ENCODE peak calls at places on chromosome 11, in five cellular contexts. One of them, this sample, is unnamed.

GRCh38 chr11:20023082-20023426 is 137.2 kb downstream of the DBX1 start:
- DNase-seq in neural crest cell: no peak
- DNase-seq in activated T-helper 9 cell treated with anti-CD3 and anti-CD28 coated beads, Interleukin-2, amount 50 U/mL, for 16 hours: no peak
- DNase-seq in stromal cell of bone marrow: no peak
- DNase-seq in fibroblast of lung: no peak
- DNase-seq in this sample: no peak

GRCh38 chr11:101444164-101444563 is 139.6 kb downstream of the TRPC6 start:
- DNase-seq in neural crest cell: no peak
- DNase-seq in activated T-helper 9 cell treated with anti-CD3 and anti-CD28 coated beads, Interleukin-2, amount 50 U/mL, for 16 hours: no peak
- DNase-seq in stromal cell of bone marrow: no peak
- DNase-seq in fibroblast of lung: peak
- DNase-seq in this sample: no peak

GRCh38 chr11:71194702-71195101 is 57.7 kb downstream of the SHANK2 start:
- DNase-seq in neural crest cell: no peak
- DNase-seq in activated T-helper 9 cell treated with anti-CD3 and anti-CD28 coated beads, Interleukin-2, amount 50 U/mL, for 16 hours: no peak
- DNase-seq in stromal cell of bone marrow: no peak
- DNase-seq in fibroblast of lung: no peak
- DNase-seq in this sample: no peak

GRCh38 chr11:69300124-69301032 is 6.4 kb downstream of the MYEOV start:
- DNase-seq in neural crest cell: no peak
- DNase-seq in activated T-helper 9 cell treated with anti-CD3 and anti-CD28 coated beads, Interleukin-2, amount 50 U/mL, for 16 hours: no peak
- DNase-seq in stromal cell of bone marrow: peak
- DNase-seq in fibroblast of lung: no peak
- DNase-seq in this sample: no peak

GRCh38 chr11:16804104-16804947 is 65.9 kb downstream of the C11orf58 start:
- DNase-seq in neural crest cell: no peak
- DNase-seq in activated T-helper 9 cell treated with anti-CD3 and anti-CD28 coated beads, Interleukin-2, amount 50 U/mL, for 16 hours: no peak
- DNase-seq in stromal cell of bone marrow: no peak
- DNase-seq in fibroblast of lung: peak
- DNase-seq in this sample: no peak

GRCh38 chr11:128153697-128154048 is 433.7 kb downstream of the ETS1 start:
- DNase-seq in neural crest cell: no peak
- DNase-seq in activated T-helper 9 cell treated with anti-CD3 and anti-CD28 coated beads, Interleukin-2, amount 50 U/mL, for 16 hours: no peak
- DNase-seq in stromal cell of bone marrow: no peak
- DNase-seq in fibroblast of lung: no peak
- DNase-seq in this sample: no peak

GRCh38 chr11:117281159-117281558 is 10.0 kb upstream of the BACE1-AS start:
- DNase-seq in neural crest cell: no peak
- DNase-seq in activated T-helper 9 cell treated with anti-CD3 and anti-CD28 coated beads, Interleukin-2, amount 50 U/mL, for 16 hours: no peak
- DNase-seq in stromal cell of bone marrow: peak
- DNase-seq in fibroblast of lung: peak
- DNase-seq in this sample: no peak

GRCh38 chr11:71384561-71384960 is 63.6 kb downstream of the DHCR7 start:
- DNase-seq in neural crest cell: no peak
- DNase-seq in activated T-helper 9 cell treated with anti-CD3 and anti-CD28 coated beads, Interleukin-2, amount 50 U/mL, for 16 hours: no peak
- DNase-seq in stromal cell of bone marrow: no peak
- DNase-seq in fibroblast of lung: no peak
- DNase-seq in this sample: no peak

GRCh38 chr11:77019976-77020591 is 14.1 kb upstream of the B3GNT6 start:
- DNase-seq in neural crest cell: no peak
- DNase-seq in activated T-helper 9 cell treated with anti-CD3 and anti-CD28 coated beads, Interleukin-2, amount 50 U/mL, for 16 hours: no peak
- DNase-seq in stromal cell of bone marrow: no peak
- DNase-seq in fibroblast of lung: peak
- DNase-seq in this sample: no peak

GRCh38 chr11:68128682-68129327 is 7.6 kb upstream of the CHKA start:
- DNase-seq in neural crest cell: no peak
- DNase-seq in activated T-helper 9 cell treated with anti-CD3 and anti-CD28 coated beads, Interleukin-2, amount 50 U/mL, for 16 hours: no peak
- DNase-seq in stromal cell of bone marrow: no peak
- DNase-seq in fibroblast of lung: peak
- DNase-seq in this sample: no peak

GRCh38 chr11:9566561-9567063 is 6.9 kb upstream of the WEE1 start:
- DNase-seq in neural crest cell: no peak
- DNase-seq in activated T-helper 9 cell treated with anti-CD3 and anti-CD28 coated beads, Interleukin-2, amount 50 U/mL, for 16 hours: no peak
- DNase-seq in stromal cell of bone marrow: no peak
- DNase-seq in fibroblast of lung: peak
- DNase-seq in this sample: no peak

GRCh38 chr11:72828081-72828567 is 13.9 kb downstream of the ATG16L2 start:
- DNase-seq in neural crest cell: no peak
- DNase-seq in activated T-helper 9 cell treated with anti-CD3 and anti-CD28 coated beads, Interleukin-2, amount 50 U/mL, for 16 hours: no peak
- DNase-seq in stromal cell of bone marrow: no peak
- DNase-seq in fibroblast of lung: peak
- DNase-seq in this sample: no peak

GRCh38 chr11:66280428-66280827 is 2.5 kb downstream of the CNIH2 start:
- DNase-seq in neural crest cell: no peak
- DNase-seq in activated T-helper 9 cell treated with anti-CD3 and anti-CD28 coated beads, Interleukin-2, amount 50 U/mL, for 16 hours: no peak
- DNase-seq in stromal cell of bone marrow: no peak
- DNase-seq in fibroblast of lung: no peak
- DNase-seq in this sample: no peak

GRCh38 chr11:13174090-13174489 is 103.5 kb upstream of the BMAL1 start:
- DNase-seq in neural crest cell: no peak
- DNase-seq in activated T-helper 9 cell treated with anti-CD3 and anti-CD28 coated beads, Interleukin-2, amount 50 U/mL, for 16 hours: no peak
- DNase-seq in stromal cell of bone marrow: no peak
- DNase-seq in fibroblast of lung: peak
- DNase-seq in this sample: no peak

GRCh38 chr11:620201-620600 is 4.5 kb upstream of the IRF7 start:
- DNase-seq in neural crest cell: no peak
- DNase-seq in activated T-helper 9 cell treated with anti-CD3 and anti-CD28 coated beads, Interleukin-2, amount 50 U/mL, for 16 hours: no peak
- DNase-seq in stromal cell of bone marrow: no peak
- DNase-seq in fibroblast of lung: no peak
- DNase-seq in this sample: no peak

GRCh38 chr11:128511712-128512111 is 75.6 kb downstream of the ETS1 start:
- DNase-seq in neural crest cell: no peak
- DNase-seq in activated T-helper 9 cell treated with anti-CD3 and anti-CD28 coated beads, Interleukin-2, amount 50 U/mL, for 16 hours: no peak
- DNase-seq in stromal cell of bone marrow: no peak
- DNase-seq in fibroblast of lung: no peak
- DNase-seq in this sample: no peak

GRCh38 chr11:65410936-65411680 is 11.5 kb upstream of the NEAT1 start:
- DNase-seq in neural crest cell: no peak
- DNase-seq in activated T-helper 9 cell treated with anti-CD3 and anti-CD28 coated beads, Interleukin-2, amount 50 U/mL, for 16 hours: no peak
- DNase-seq in stromal cell of bone marrow: no peak
- DNase-seq in fibroblast of lung: no peak
- DNase-seq in this sample: no peak

GRCh38 chr11:587978-588380 is 11.7 kb downstream of the PHRF1 start:
- DNase-seq in neural crest cell: no peak
- DNase-seq in activated T-helper 9 cell treated with anti-CD3 and anti-CD28 coated beads, Interleukin-2, amount 50 U/mL, for 16 hours: peak
- DNase-seq in stromal cell of bone marrow: no peak
- DNase-seq in fibroblast of lung: peak
- DNase-seq in this sample: no peak

GRCh38 chr11:26297179-26297970 is 34.6 kb upstream of the ANO3 start:
- DNase-seq in neural crest cell: peak
- DNase-seq in activated T-helper 9 cell treated with anti-CD3 and anti-CD28 coated beads, Interleukin-2, amount 50 U/mL, for 16 hours: no peak
- DNase-seq in stromal cell of bone marrow: peak
- DNase-seq in fibroblast of lung: peak
- DNase-seq in this sample: no peak

GRCh38 chr11:327581-327923 is 6.9 kb upstream of the IFITM3 start:
- DNase-seq in neural crest cell: no peak
- DNase-seq in activated T-helper 9 cell treated with anti-CD3 and anti-CD28 coated beads, Interleukin-2, amount 50 U/mL, for 16 hours: no peak
- DNase-seq in stromal cell of bone marrow: no peak
- DNase-seq in fibroblast of lung: no peak
- DNase-seq in this sample: no peak

GRCh38 chr11:67272327-67273259 is 6.3 kb downstream of the GRK2 start:
- DNase-seq in neural crest cell: no peak
- DNase-seq in activated T-helper 9 cell treated with anti-CD3 and anti-CD28 coated beads, Interleukin-2, amount 50 U/mL, for 16 hours: no peak
- DNase-seq in stromal cell of bone marrow: no peak
- DNase-seq in fibroblast of lung: no peak
- DNase-seq in this sample: no peak

GRCh38 chr11:109522116-109522755 is 100.2 kb downstream of the C11orf87 start:
- DNase-seq in neural crest cell: no peak
- DNase-seq in activated T-helper 9 cell treated with anti-CD3 and anti-CD28 coated beads, Interleukin-2, amount 50 U/mL, for 16 hours: no peak
- DNase-seq in stromal cell of bone marrow: no peak
- DNase-seq in fibroblast of lung: no peak
- DNase-seq in this sample: no peak

GRCh38 chr11:111344032-111344431 is 35.0 kb downstream of the POU2AF1 start:
- DNase-seq in neural crest cell: no peak
- DNase-seq in activated T-helper 9 cell treated with anti-CD3 and anti-CD28 coated beads, Interleukin-2, amount 50 U/mL, for 16 hours: no peak
- DNase-seq in stromal cell of bone marrow: peak
- DNase-seq in fibroblast of lung: peak
- DNase-seq in this sample: no peak

GRCh38 chr11:106668147-106668546 is 350.1 kb downstream of the GUCY1A2 start:
- DNase-seq in neural crest cell: no peak
- DNase-seq in activated T-helper 9 cell treated with anti-CD3 and anti-CD28 coated beads, Interleukin-2, amount 50 U/mL, for 16 hours: no peak
- DNase-seq in stromal cell of bone marrow: peak
- DNase-seq in fibroblast of lung: peak
- DNase-seq in this sample: no peak

GRCh38 chr11:72668645-72669347 is 5.4 kb downstream of the PDE2A start:
- DNase-seq in neural crest cell: no peak
- DNase-seq in activated T-helper 9 cell treated with anti-CD3 and anti-CD28 coated beads, Interleukin-2, amount 50 U/mL, for 16 hours: no peak
- DNase-seq in stromal cell of bone marrow: no peak
- DNase-seq in fibroblast of lung: no peak
- DNase-seq in this sample: no peak

GRCh38 chr11:1618231-1618630 is 3.7 kb downstream of the KRTAP5-4 start:
- DNase-seq in neural crest cell: no peak
- DNase-seq in activated T-helper 9 cell treated with anti-CD3 and anti-CD28 coated beads, Interleukin-2, amount 50 U/mL, for 16 hours: no peak
- DNase-seq in stromal cell of bone marrow: no peak
- DNase-seq in fibroblast of lung: no peak
- DNase-seq in this sample: no peak

GRCh38 chr11:12876340-12876739 is 132.8 kb upstream of the RASSF10 start:
- DNase-seq in neural crest cell: no peak
- DNase-seq in activated T-helper 9 cell treated with anti-CD3 and anti-CD28 coated beads, Interleukin-2, amount 50 U/mL, for 16 hours: no peak
- DNase-seq in stromal cell of bone marrow: no peak
- DNase-seq in fibroblast of lung: peak
- DNase-seq in this sample: no peak

GRCh38 chr11:19577849-19578619 is 134.6 kb upstream of the NAV2 start:
- DNase-seq in neural crest cell: no peak
- DNase-seq in activated T-helper 9 cell treated with anti-CD3 and anti-CD28 coated beads, Interleukin-2, amount 50 U/mL, for 16 hours: no peak
- DNase-seq in stromal cell of bone marrow: peak
- DNase-seq in fibroblast of lung: peak
- DNase-seq in this sample: no peak

GRCh38 chr11:82732734-82733443 is 775 bp downstream of the FAM181B start:
- DNase-seq in neural crest cell: no peak
- DNase-seq in activated T-helper 9 cell treated with anti-CD3 and anti-CD28 coated beads, Interleukin-2, amount 50 U/mL, for 16 hours: no peak
- DNase-seq in stromal cell of bone marrow: no peak
- DNase-seq in fibroblast of lung: no peak
- DNase-seq in this sample: no peak

GRCh38 chr11:44711772-44712608 is 14.8 kb upstream of the TSPAN18 start:
- DNase-seq in neural crest cell: no peak
- DNase-seq in activated T-helper 9 cell treated with anti-CD3 and anti-CD28 coated beads, Interleukin-2, amount 50 U/mL, for 16 hours: no peak
- DNase-seq in stromal cell of bone marrow: no peak
- DNase-seq in fibroblast of lung: no peak
- DNase-seq in this sample: no peak